ENCODE peak calls at places on chromosome 3, in seven cellular contexts. Z, K, P, Y, F, V and O are unnamed samples.

GRCh38 chr3:170712336-170712735 is 126.5 kb upstream of the SLC7A14 start:
- DNase-seq in Z (no peak), K (no peak), P (peak), Y (peak), F (no peak), V (no peak), O (no peak)

GRCh38 chr3:41673643-41674042 is 288.3 kb downstream of the ULK4 start:
- DNase-seq in Z (no peak), K (no peak), P (peak), Y (no peak), F (no peak), V (no peak), O (no peak)

GRCh38 chr3:122975163-122975923 is 52.2 kb downstream of the SEMA5B start:
- DNase-seq in Z (no peak), K (peak), P (peak), Y (peak), F (no peak), V (no peak), O (no peak)

GRCh38 chr3:170642882-170643601 is 57.2 kb upstream of the SLC7A14 start:
- DNase-seq in Z (no peak), K (no peak), P (no peak), Y (no peak), F (no peak), V (no peak), O (no peak)

GRCh38 chr3:142489572-142490323 is 41.9 kb upstream of the XRN1 start:
- DNase-seq in Z (no peak), K (no peak), P (peak), Y (no peak), F (no peak), V (peak), O (no peak)

GRCh38 chr3:136414476-136414875 is 164.3 kb downstream of the PCCB start:
- DNase-seq in Z (no peak), K (no peak), P (peak), Y (no peak), F (no peak), V (no peak), O (no peak)

GRCh38 chr3:131277836-131278497 is 103.6 kb upstream of the NUDT16 start:
- DNase-seq in Z (no peak), K (peak), P (no peak), Y (peak), F (no peak), V (no peak), O (no peak)

GRCh38 chr3:14141144-14141543 is 16.3 kb downstream of the TMEM43 start:
- DNase-seq in Z (no peak), K (no peak), P (peak), Y (no peak), F (no peak), V (no peak), O (no peak)

GRCh38 chr3:189288348-189289235 is 116.8 kb downstream of the TPRG1 start:
- DNase-seq in Z (no peak), K (no peak), P (no peak), Y (no peak), F (no peak), V (no peak), O (no peak)

GRCh38 chr3:134663646-134664456 is 13.0 kb upstream of the KY start:
- DNase-seq in Z (no peak), K (no peak), P (peak), Y (peak), F (no peak), V (no peak), O (no peak)

GRCh38 chr3:157532529-157533297 is 29.5 kb upstream of the VEPH1 start:
- DNase-seq in Z (peak), K (peak), P (peak), Y (peak), F (no peak), V (peak), O (no peak)

GRCh38 chr3:126113733-126114132 is 29.8 kb upstream of the SLC41A3 start:
- DNase-seq in Z (no peak), K (no peak), P (no peak), Y (no peak), F (no peak), V (peak), O (no peak)

GRCh38 chr3:48135773-48136495 is 52.3 kb downstream of the CDC25A start:
- DNase-seq in Z (no peak), K (no peak), P (peak), Y (no peak), F (no peak), V (no peak), O (no peak)

GRCh38 chr3:194046995-194047681 is 88.8 kb upstream of the HES1 start:
- DNase-seq in Z (no peak), K (no peak), P (no peak), Y (no peak), F (peak), V (no peak), O (no peak)

GRCh38 chr3:160400048-160400630 is 689 bp downstream of the SMC4 start:
- DNase-seq in Z (no peak), K (no peak), P (peak), Y (peak), F (peak), V (peak), O (no peak)

GRCh38 chr3:17013050-17013449 is 128.3 kb downstream of the PLCL2 start:
- DNase-seq in Z (peak), K (no peak), P (no peak), Y (peak), F (no peak), V (no peak), O (no peak)

DNA sequence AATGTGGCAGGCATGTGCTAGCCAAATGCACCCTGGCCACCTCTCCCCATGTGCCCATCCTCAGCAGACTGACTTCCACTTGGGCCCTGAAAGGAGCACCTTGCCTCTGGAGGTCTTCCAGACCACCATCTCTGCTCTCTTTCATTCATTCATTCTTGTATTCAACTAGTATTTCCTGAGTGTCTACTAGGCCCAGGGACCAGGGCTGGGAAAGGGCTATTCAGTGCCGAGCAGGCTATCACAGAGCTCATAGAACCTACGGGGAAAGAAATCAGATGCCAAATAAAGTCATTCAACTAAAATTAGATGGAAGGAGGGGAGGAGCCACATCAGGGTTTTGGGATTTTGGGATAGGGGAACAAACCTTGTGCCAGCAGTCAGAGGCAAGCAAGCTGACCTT is 18.9 kb downstream of the PRR23A start:
- DNase-seq in Z (no peak), K (no peak), P (no peak), Y (no peak), F (no peak), V (no peak), O (no peak)
- H3K4me3 ChIP-seq in Z (no peak), K (no peak), P (no peak), Y (no peak), F (no peak), V (no peak), O (no peak)

GRCh38 chr3:187945374-187945773 is 200.1 kb upstream of the BCL6 start:
- DNase-seq in Z (no peak), K (no peak), P (no peak), Y (no peak), F (no peak), V (no peak), O (no peak)
- H3K4me3 ChIP-seq in Z (no peak), K (no peak), P (no peak), Y (no peak), F (no peak), V (no peak), O (no peak)

DNA sequence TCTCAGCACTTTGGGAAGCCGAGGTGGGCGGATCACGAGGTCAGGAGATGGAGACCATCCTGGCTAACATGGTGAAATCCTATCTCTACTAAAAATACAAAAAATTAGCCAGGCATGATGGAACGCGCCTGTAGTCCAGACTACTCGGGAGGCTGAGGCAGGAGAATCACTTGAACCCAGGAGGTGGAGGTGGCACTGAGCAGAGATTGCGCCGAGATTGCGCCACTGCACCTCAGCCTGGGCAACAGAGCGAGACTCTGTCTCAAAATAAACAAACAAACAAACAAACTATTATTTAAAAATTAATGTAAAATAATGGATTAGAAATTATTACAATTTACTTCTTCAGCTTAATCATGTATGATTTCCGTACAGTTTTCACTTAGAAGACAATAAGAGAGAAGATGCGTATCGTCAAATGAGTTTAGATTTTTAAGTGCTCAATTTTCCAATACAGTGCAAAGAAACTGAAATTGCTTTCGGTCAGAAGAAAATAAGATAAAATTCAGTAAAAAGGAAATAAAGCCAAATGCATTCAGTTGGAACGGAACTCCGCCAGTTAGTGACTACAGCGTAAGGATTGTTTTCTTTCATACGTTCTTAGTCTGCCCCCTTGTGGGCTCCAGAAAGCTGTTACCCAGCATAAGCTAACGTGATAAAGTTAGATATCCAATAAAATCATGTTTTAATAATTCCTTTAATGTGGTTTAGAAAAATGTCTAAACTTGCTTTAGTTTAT is 24.8 kb downstream of the AADAC start:
- DNase-seq in Z (peak), K (peak), P (peak), Y (peak), F (no peak), V (peak), O (no peak)
- H3K4me3 ChIP-seq in Z (no peak), K (no peak), P (no peak), Y (no peak), F (peak), V (no peak), O (peak)

GRCh38 chr3:25787689-25788088 is 2.2 kb upstream of the OXSM start:
- DNase-seq in Z (no peak), K (no peak), P (no peak), Y (no peak), F (no peak), V (no peak), O (no peak)
- H3K4me3 ChIP-seq in Z (no peak), K (no peak), P (no peak), Y (no peak), F (no peak), V (no peak), O (no peak)

GRCh38 chr3:101729586-101729985 is 5.2 kb downstream of the CEP97 start:
- DNase-seq in Z (no peak), K (no peak), P (no peak), Y (no peak), F (no peak), V (no peak), O (no peak)

GRCh38 chr3:101725192-101725889 is 927 bp downstream of the CEP97 start:
- DNase-seq in Z (peak), K (no peak), P (peak), Y (peak), F (no peak), V (no peak), O (no peak)

GRCh38 chr3:101724329-101725191 is at the start of gene CEP97:
- DNase-seq in Z (peak), K (peak), P (peak), Y (peak), F (peak), V (peak), O (peak)

GRCh38 chr3:101722394-101723173 is 1.8 kb upstream of the CEP97 start:
- DNase-seq in Z (no peak), K (no peak), P (no peak), Y (no peak), F (no peak), V (no peak), O (no peak)

DNA sequence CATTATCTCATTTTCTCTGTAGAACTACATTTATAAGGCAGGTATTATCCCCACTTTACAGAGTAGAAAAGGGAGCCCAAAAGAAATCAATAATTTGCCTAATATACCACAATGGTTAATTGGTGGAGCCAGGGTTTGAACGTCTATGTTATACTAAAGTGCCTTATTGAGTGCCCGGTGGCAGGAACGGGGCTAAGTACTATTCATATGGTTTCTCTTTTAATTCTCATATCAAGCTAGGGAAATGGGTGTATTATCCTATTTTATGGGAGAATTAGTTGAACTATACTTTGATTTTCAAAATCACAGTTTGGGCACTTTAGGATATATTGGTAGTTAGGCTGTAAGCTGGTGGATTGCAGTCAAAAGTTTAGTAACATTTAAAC is 1.5 kb downstream of the CEP97 start:
- DNase-seq in Z (no peak), K (no peak), P (no peak), Y (no peak), F (no peak), V (no peak), O (no peak)
- H3K4me3 ChIP-seq in Z (peak), K (peak), P (peak), Y (peak), F (peak), V (peak), O (peak)